ENCODE peak calls at places on chromosome 13, in eight cellular contexts. Q is Panc1, I is K562, H is HepG2, T is HCT116, U is GM12878, W is upper lobe of left lung, F is GM23338. M is an unnamed sample.

GRCh38 chr13:45827318-45827717 is 24.2 kb downstream of the SIAH3 start:
- ATAC-seq in Q (no peak), I (no peak), H (no peak), T (no peak), U (no peak), W (no peak), F (no peak), M (no peak)

GRCh38 chr13:71864981-71865857 is 1.8 kb downstream of the DACH1 start:
- ATAC-seq in Q (no peak), I (no peak), H (peak), T (no peak), U (no peak), W (peak), F (peak), M (peak)

GRCh38 chr13:44024496-44025155 is 144.9 kb downstream of the LACC1 start:
- ATAC-seq in Q (no peak), I (no peak), H (no peak), T (no peak), U (no peak), W (no peak), F (no peak), M (no peak)

GRCh38 chr13:39462456-39462855 is 140.5 kb downstream of the LHFPL6 start:
- ATAC-seq in Q (no peak), I (no peak), H (no peak), T (no peak), U (no peak), W (peak), F (peak), M (no peak)

GRCh38 chr13:94210826-94211225 is 268.7 kb downstream of the DCT start:
- ATAC-seq in Q (no peak), I (no peak), H (no peak), T (no peak), U (peak), W (no peak), F (no peak), M (no peak)

GRCh38 chr13:112768795-112769411 is 79.1 kb downstream of the ATP11A start:
- ATAC-seq in Q (no peak), I (no peak), H (no peak), T (peak), U (peak), W (peak), F (peak), M (no peak)

GRCh38 chr13:85377783-85378182 is 421.4 kb downstream of the SLITRK6 start:
- ATAC-seq in Q (no peak), I (no peak), H (no peak), T (no peak), U (no peak), W (no peak), F (no peak), M (no peak)

GRCh38 chr13:35475960-35476943 is at the start of gene MAB21L1:
- ATAC-seq in Q (no peak), I (no peak), H (no peak), T (no peak), U (no peak), W (peak), F (no peak), M (no peak)

GRCh38 chr13:110387451-110388140 is 80.5 kb downstream of the COL4A2 start:
- ATAC-seq in Q (no peak), I (no peak), H (no peak), T (no peak), U (peak), W (peak), F (peak), M (peak)

GRCh38 chr13:102347490-102347889 is 54.4 kb downstream of the FGF14 start:
- ATAC-seq in Q (no peak), I (no peak), H (peak), T (no peak), U (no peak), W (no peak), F (no peak), M (no peak)

GRCh38 chr13:61414686-61415664 is 674 bp downstream of the PCDH20 start:
- ATAC-seq in Q (peak), I (no peak), H (peak), T (no peak), U (no peak), W (peak), F (peak), M (peak)

GRCh38 chr13:23384111-23384510 is 49.4 kb downstream of the SACS start:
- ATAC-seq in Q (peak), I (no peak), H (no peak), T (no peak), U (peak), W (no peak), F (no peak), M (no peak)

GRCh38 chr13:23743269-23743668 is 145.9 kb downstream of the MIPEP start:
- ATAC-seq in Q (no peak), I (no peak), H (peak), T (no peak), U (peak), W (no peak), F (no peak), M (no peak)

GRCh38 chr13:71879129-71879535 is 12.1 kb upstream of the DACH1 start:
- ATAC-seq in Q (peak), I (no peak), H (peak), T (peak), U (peak), W (peak), F (peak), M (no peak)

GRCh38 chr13:42048323-42048624 is 174 bp upstream of the DGKH start:
- ATAC-seq in Q (peak), I (peak), H (peak), T (peak), U (peak), W (peak), F (peak), M (peak)

GRCh38 chr13:85638265-85638664 is 161.0 kb downstream of the SLITRK6 start:
- ATAC-seq in Q (no peak), I (no peak), H (no peak), T (no peak), U (no peak), W (no peak), F (no peak), M (no peak)

GRCh38 chr13:110233181-110233641 is 73.7 kb downstream of the COL4A1 start:
- ATAC-seq in Q (no peak), I (no peak), H (no peak), T (no peak), U (no peak), W (peak), F (no peak), M (peak)

GRCh38 chr13:63948045-63948444 is 2532.4 kb upstream of the PCDH20 start:
- ATAC-seq in Q (no peak), I (no peak), H (peak), T (no peak), U (no peak), W (no peak), F (no peak), M (no peak)

GRCh38 chr13:74105871-74106270 is 28.3 kb downstream of the KLF12 start:
- ATAC-seq in Q (no peak), I (no peak), H (no peak), T (no peak), U (no peak), W (no peak), F (no peak), M (no peak)

GRCh38 chr13:23453132-23453531 is 19.6 kb upstream of the SACS start:
- ATAC-seq in Q (no peak), I (no peak), H (no peak), T (no peak), U (no peak), W (no peak), F (no peak), M (no peak)

GRCh38 chr13:75550159-75550567 is 572 bp downstream of the UCHL3 start:
- ATAC-seq in Q (no peak), I (peak), H (peak), T (peak), U (peak), W (peak), F (peak), M (no peak)

GRCh38 chr13:37070145-37070695 is 10.7 kb upstream of the SUPT20H start:
- ATAC-seq in Q (no peak), I (no peak), H (peak), T (no peak), U (no peak), W (peak), F (no peak), M (no peak)

GRCh38 chr13:111547726-111548273 is 227.4 kb downstream of the TEX29 start:
- ATAC-seq in Q (no peak), I (no peak), H (no peak), T (no peak), U (no peak), W (no peak), F (no peak), M (no peak)

GRCh38 chr13:109744512-109745051 is 41.8 kb downstream of the IRS2 start:
- ATAC-seq in Q (peak), I (peak), H (no peak), T (no peak), U (no peak), W (peak), F (no peak), M (no peak)

GRCh38 chr13:109737046-109737573 is 49.3 kb downstream of the IRS2 start:
- ATAC-seq in Q (no peak), I (no peak), H (no peak), T (no peak), U (no peak), W (no peak), F (no peak), M (no peak)

GRCh38 chr13:99315186-99315585 is 8.0 kb upstream of the GPR183 start:
- ATAC-seq in Q (no peak), I (peak), H (no peak), T (peak), U (no peak), W (no peak), F (no peak), M (no peak)

GRCh38 chr13:35552172-35552844 is 75.8 kb upstream of the MAB21L1 start:
- ATAC-seq in Q (no peak), I (no peak), H (no peak), T (no peak), U (no peak), W (no peak), F (no peak), M (no peak)

GRCh38 chr13:82165396-82166174 is 1716.7 kb downstream of the SLITRK1 start:
- ATAC-seq in Q (no peak), I (no peak), H (peak), T (no peak), U (no peak), W (no peak), F (no peak), M (no peak)

GRCh38 chr13:84303035-84303434 is 420.8 kb upstream of the SLITRK1 start:
- ATAC-seq in Q (no peak), I (no peak), H (no peak), T (no peak), U (no peak), W (no peak), F (no peak), M (no peak)

GRCh38 chr13:113220141-113220598 is 10.8 kb downstream of the CUL4A start:
- ATAC-seq in Q (no peak), I (peak), H (peak), T (no peak), U (no peak), W (no peak), F (no peak), M (no peak)

GRCh38 chr13:109973279-109973678 is 186.9 kb upstream of the IRS2 start:
- ATAC-seq in Q (no peak), I (no peak), H (no peak), T (no peak), U (no peak), W (no peak), F (no peak), M (no peak)

GRCh38 chr13:25493930-25494707 is 122.3 kb downstream of the ATP8A2 start:
- ATAC-seq in Q (no peak), I (no peak), H (no peak), T (no peak), U (no peak), W (no peak), F (peak), M (no peak)

GRCh38 chr13:25489238-25489637 is 117.5 kb downstream of the ATP8A2 start:
- ATAC-seq in Q (no peak), I (no peak), H (no peak), T (no peak), U (no peak), W (no peak), F (peak), M (no peak)

GRCh38 chr13:25494708-25495411 is 123.1 kb downstream of the ATP8A2 start:
- ATAC-seq in Q (no peak), I (peak), H (no peak), T (no peak), U (no peak), W (no peak), F (peak), M (no peak)

DNA sequence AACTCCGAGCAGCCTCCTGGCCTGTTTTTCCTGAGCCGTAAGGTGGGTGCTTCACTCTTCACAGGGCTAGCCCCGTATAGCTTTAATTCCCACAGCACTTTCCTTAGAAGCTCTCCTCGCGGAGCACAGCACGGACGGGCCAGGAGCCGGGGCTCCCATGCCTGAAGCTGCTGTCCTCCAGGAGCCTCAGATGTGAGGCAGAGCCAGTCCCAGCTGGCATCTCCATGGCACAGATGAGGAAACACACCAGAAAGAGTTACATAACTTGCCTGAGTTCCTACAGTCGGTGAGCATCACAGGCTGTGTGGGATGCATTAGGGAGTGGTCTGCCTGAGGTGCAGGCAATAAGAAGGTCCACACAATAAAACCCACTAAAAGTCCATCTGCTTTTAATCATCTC is 118.5 kb downstream of the ATP8A2 start:
- ATAC-seq in Q (no peak), I (no peak), H (no peak), T (no peak), U (no peak), W (no peak), F (peak), M (no peak)
- TF ChIP-seq POLR2AphosphoS5 in Q (no peak), I (no peak), H (no peak), T (no peak), U (no peak), W (no peak), F (no peak), M (no peak)

GRCh38 chr13:103878891-103879605 is 812.8 kb upstream of the SLC10A2 start:
- ATAC-seq in Q (no peak), I (no peak), H (no peak), T (no peak), U (no peak), W (no peak), F (no peak), M (no peak)

GRCh38 chr13:103884139-103884723 is 818.0 kb upstream of the SLC10A2 start:
- ATAC-seq in Q (no peak), I (no peak), H (no peak), T (no peak), U (peak), W (no peak), F (no peak), M (no peak)

GRCh38 chr13:103883698-103884097 is 817.5 kb upstream of the SLC10A2 start:
- ATAC-seq in Q (no peak), I (no peak), H (no peak), T (no peak), U (peak), W (no peak), F (no peak), M (no peak)

GRCh38 chr13:103883152-103883551 is 816.9 kb upstream of the SLC10A2 start:
- ATAC-seq in Q (peak), I (no peak), H (peak), T (peak), U (peak), W (peak), F (peak), M (peak)
- H3K4me3 ChIP-seq in Q (no peak), I (no peak), H (no peak), T (no peak), U (no peak), W (no peak), F (no peak), M (no peak)

GRCh38 chr13:27403252-27403678 is 21.2 kb upstream of the GTF3A start:
- ATAC-seq in Q (no peak), I (no peak), H (peak), T (no peak), U (no peak), W (peak), F (peak), M (peak)
- H3K27ac ChIP-seq in Q (no peak), I (no peak), H (peak), T (no peak), U (no peak), W (no peak), F (no peak), M (peak)

GRCh38 chr13:51230473-51231105 is 8.4 kb downstream of the FAM124A start:
- ATAC-seq in Q (no peak), I (no peak), H (no peak), T (no peak), U (no peak), W (peak), F (peak), M (peak)
- TF ChIP-seq POLR2AphosphoS5 in Q (no peak), I (no peak), H (no peak), T (no peak), U (no peak), W (no peak), F (no peak), M (peak)

DNA sequence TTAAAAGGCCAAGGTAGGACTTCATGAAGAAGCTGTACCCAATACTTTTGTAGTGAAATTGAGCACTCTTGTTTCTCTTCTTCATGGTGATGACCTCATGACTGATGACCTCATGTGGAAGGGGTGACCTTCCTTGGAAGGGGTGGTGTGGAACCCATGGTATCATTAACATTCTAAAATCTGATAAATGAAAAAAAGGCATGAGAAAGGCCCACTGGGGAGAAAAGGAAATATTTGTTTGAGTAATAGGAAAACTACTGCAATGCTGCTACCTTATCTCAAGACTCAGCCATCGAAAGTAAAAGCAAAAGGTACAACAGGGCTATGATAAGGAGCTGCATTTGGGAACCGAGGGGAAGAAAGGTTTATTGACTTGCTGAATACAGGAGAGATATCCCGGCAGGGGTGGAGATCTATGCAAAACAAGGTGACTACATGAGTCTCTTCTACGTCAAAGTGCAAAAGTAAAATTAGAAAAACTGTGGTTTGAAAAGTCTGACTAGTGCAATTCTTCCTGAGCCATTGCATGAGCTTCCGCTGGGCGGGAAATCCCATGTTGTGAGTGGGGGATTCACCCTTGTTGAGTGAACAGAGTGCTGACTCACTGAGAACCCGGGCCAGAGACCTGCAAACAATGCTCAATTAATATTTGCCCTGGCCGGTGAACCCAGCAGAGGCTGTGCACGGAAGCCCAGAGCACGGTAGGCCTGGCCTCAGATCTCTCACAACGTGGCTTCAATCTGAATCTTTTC is 138.9 kb upstream of the RFC3 start:
- ATAC-seq in Q (peak), I (peak), H (peak), T (no peak), U (peak), W (peak), F (no peak), M (peak)
- H3K4me3 ChIP-seq in Q (no peak), I (no peak), H (peak), T (no peak), U (peak), W (peak), F (no peak), M (no peak)

GRCh38 chr13:40615619-40616018 is 50.8 kb downstream of the FOXO1 start:
- ATAC-seq in Q (no peak), I (no peak), H (no peak), T (no peak), U (no peak), W (no peak), F (peak), M (no peak)
- H3K27ac ChIP-seq in Q (no peak), I (no peak), H (no peak), T (no peak), U (no peak), W (no peak), F (peak), M (no peak)

GRCh38 chr13:105991622-105992254 is 543.7 kb downstream of the EFNB2 start:
- ATAC-seq in Q (no peak), I (no peak), H (no peak), T (no peak), U (no peak), W (peak), F (no peak), M (no peak)
- TF ChIP-seq POLR2AphosphoS5 in Q (no peak), I (no peak), H (no peak), T (no peak), U (no peak), W (no peak), F (no peak), M (no peak)

GRCh38 chr13:106795847-106796246 is 227.9 kb upstream of the ARGLU1 start:
- ATAC-seq in Q (peak), I (no peak), H (no peak), T (no peak), U (peak), W (no peak), F (peak), M (no peak)
- H3K4me3 ChIP-seq in Q (peak), I (no peak), H (no peak), T (no peak), U (no peak), W (peak), F (peak), M (peak)

DNA sequence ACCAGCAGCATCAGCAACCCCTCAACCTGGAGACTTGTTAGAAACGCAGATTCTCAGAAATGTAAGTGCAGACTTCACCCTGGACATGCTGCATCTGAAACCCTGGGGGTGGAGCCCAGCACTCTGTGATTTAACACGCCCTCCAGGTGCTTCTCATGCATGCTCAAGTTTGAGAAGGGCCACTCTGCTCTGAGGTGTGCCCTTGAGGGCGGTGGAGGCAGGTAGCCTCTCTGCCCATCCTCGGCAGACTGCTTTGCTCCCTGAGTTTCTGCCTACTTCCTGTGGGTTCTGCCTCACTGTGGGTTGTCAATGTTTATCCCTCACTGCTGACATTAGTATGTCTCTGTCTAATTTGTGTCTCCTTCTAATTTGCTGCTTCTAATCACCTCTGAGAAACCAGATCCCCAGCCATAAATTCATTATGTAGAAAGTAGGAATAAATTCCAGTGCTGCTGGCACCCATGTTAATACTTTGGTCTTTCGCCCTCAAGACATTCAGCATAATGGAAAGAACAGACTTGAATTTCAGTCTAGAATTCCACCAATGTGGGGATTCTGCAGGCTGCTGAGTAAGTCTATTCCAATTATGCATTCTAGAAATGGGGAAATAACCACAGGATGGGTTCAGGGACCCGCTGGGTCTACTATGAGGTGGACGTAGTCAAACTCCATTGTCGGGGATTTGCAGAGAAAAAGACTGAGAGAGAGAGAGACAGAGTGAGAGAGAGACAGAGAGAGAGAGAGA is 51.3 kb upstream of the CYSLTR2 start:
- ATAC-seq in Q (no peak), I (no peak), H (no peak), T (peak), U (peak), W (no peak), F (peak), M (no peak)
- H3K27ac ChIP-seq in Q (no peak), I (no peak), H (no peak), T (no peak), U (no peak), W (no peak), F (no peak), M (no peak)

GRCh38 chr13:80132741-80133601 is 208.0 kb downstream of the SPRY2 start:
- ATAC-seq in Q (peak), I (no peak), H (peak), T (peak), U (peak), W (peak), F (peak), M (peak)
- TF ChIP-seq POLR2AphosphoS5 in Q (peak), I (no peak), H (no peak), T (no peak), U (no peak), W (peak), F (no peak), M (peak)

M was measured in gastroesophageal sphincter.